ENCODE peak calls at places on chromosome 2, in seven cellular contexts. X is HepG2, K is HCT116, R is K562, Z is GM12878, O is SK-N-SH, M is H1. B is an unnamed sample.

GRCh38 chr2:203812294-203813221 is 55.0 kb upstream of the CTLA4 start:
- DNase-seq in X (peak), K (no peak), R (no peak), Z (no peak), O (no peak), M (no peak), B (no peak)

GRCh38 chr2:120590841-120591240 is 144.8 kb upstream of the GLI2 start:
- DNase-seq in X (no peak), K (no peak), R (no peak), Z (no peak), O (no peak), M (no peak), B (no peak)

GRCh38 chr2:100924520-100925451 is 77.3 kb upstream of the RPL31 start:
- DNase-seq in X (no peak), K (no peak), R (no peak), Z (peak), O (no peak), M (no peak), B (no peak)

GRCh38 chr2:10225291-10226031 is 77.2 kb upstream of the HPCAL1 start:
- DNase-seq in X (no peak), K (no peak), R (no peak), Z (no peak), O (no peak), M (no peak), B (no peak)

GRCh38 chr2:154130821-154131220 is 259.1 kb downstream of the GALNT13 start:
- DNase-seq in X (no peak), K (no peak), R (no peak), Z (no peak), O (peak), M (no peak), B (no peak)

GRCh38 chr2:75560022-75560767 is 544 bp downstream of the EVA1A start:
- DNase-seq in X (no peak), K (no peak), R (no peak), Z (no peak), O (peak), M (no peak), B (peak)

GRCh38 chr2:11679491-11680130 is 9.6 kb upstream of the NTSR2 start:
- DNase-seq in X (no peak), K (no peak), R (no peak), Z (no peak), O (no peak), M (no peak), B (no peak)

GRCh38 chr2:1730047-1730937 is 14.0 kb downstream of the PXDN start:
- DNase-seq in X (no peak), K (no peak), R (no peak), Z (no peak), O (peak), M (no peak), B (no peak)

GRCh38 chr2:84807063-84807485 is 73.8 kb downstream of the TRABD2A start:
- DNase-seq in X (no peak), K (peak), R (no peak), Z (no peak), O (no peak), M (no peak), B (no peak)

GRCh38 chr2:111202266-111203040 is 81.7 kb downstream of the BCL2L11 start:
- DNase-seq in X (no peak), K (no peak), R (no peak), Z (no peak), O (no peak), M (no peak), B (no peak)

GRCh38 chr2:43367014-43367782 is 140.8 kb upstream of the ZFP36L2 start:
- DNase-seq in X (no peak), K (no peak), R (no peak), Z (no peak), O (no peak), M (no peak), B (no peak)

GRCh38 chr2:190119257-190119656 is 56.7 kb upstream of the MSTN start:
- DNase-seq in X (no peak), K (no peak), R (no peak), Z (no peak), O (no peak), M (peak), B (no peak)

GRCh38 chr2:10080536-10081304 is 509 bp upstream of the CYS1 start:
- DNase-seq in X (no peak), K (no peak), R (no peak), Z (no peak), O (no peak), M (no peak), B (no peak)

GRCh38 chr2:191385416-191386160 is 140.4 kb downstream of the MYO1B start:
- DNase-seq in X (no peak), K (no peak), R (no peak), Z (no peak), O (no peak), M (no peak), B (no peak)

GRCh38 chr2:14752294-14752693 is 119.8 kb downstream of the LRATD1 start:
- DNase-seq in X (no peak), K (no peak), R (no peak), Z (no peak), O (no peak), M (no peak), B (peak)

GRCh38 chr2:166404831-166405568 is 29.3 kb upstream of the SCN9A start:
- DNase-seq in X (no peak), K (no peak), R (no peak), Z (no peak), O (no peak), M (no peak), B (no peak)

GRCh38 chr2:197307933-197308521 is 2.6 kb downstream of the ANKRD44 start:
- DNase-seq in X (no peak), K (no peak), R (no peak), Z (no peak), O (no peak), M (no peak), B (no peak)

GRCh38 chr2:170455617-170456426 is 259.3 kb upstream of the SP5 start:
- DNase-seq in X (peak), K (no peak), R (no peak), Z (no peak), O (no peak), M (no peak), B (no peak)

GRCh38 chr2:202612145-202612544 is 22.6 kb upstream of the FAM117B start:
- DNase-seq in X (no peak), K (no peak), R (no peak), Z (no peak), O (no peak), M (no peak), B (no peak)

GRCh38 chr2:178008636-178009289 is 63.8 kb downstream of the PDE11A start:
- DNase-seq in X (no peak), K (no peak), R (no peak), Z (no peak), O (peak), M (no peak), B (no peak)

GRCh38 chr2:43634604-43635306 is 2.3 kb upstream of the PLEKHH2 start:
- DNase-seq in X (peak), K (no peak), R (no peak), Z (no peak), O (no peak), M (no peak), B (no peak)

GRCh38 chr2:179186126-179186525 is 78.5 kb downstream of the SESTD1 start:
- DNase-seq in X (no peak), K (no peak), R (no peak), Z (no peak), O (no peak), M (no peak), B (no peak)
- TF ChIP-seq JUND in X (no peak), K (no peak), R (no peak), Z (no peak), O (no peak), M (no peak), B (no peak)

GRCh38 chr2:32887125-32887524 is 59.6 kb upstream of the LTBP1 start:
- DNase-seq in X (no peak), K (no peak), R (no peak), Z (no peak), O (no peak), M (no peak), B (no peak)

GRCh38 chr2:32884346-32884745 is 62.4 kb upstream of the LTBP1 start:
- DNase-seq in X (no peak), K (no peak), R (no peak), Z (no peak), O (no peak), M (no peak), B (no peak)

GRCh38 chr2:32877587-32878162 is 69.1 kb upstream of the LTBP1 start:
- DNase-seq in X (no peak), K (no peak), R (no peak), Z (no peak), O (no peak), M (no peak), B (no peak)

GRCh38 chr2:32882911-32883810 is 63.6 kb upstream of the LTBP1 start:
- DNase-seq in X (no peak), K (no peak), R (no peak), Z (no peak), O (no peak), M (no peak), B (no peak)
- TF ChIP-seq JUND in X (no peak), K (no peak), R (no peak), Z (no peak), O (no peak), M (no peak), B (no peak)

GRCh38 chr2:239661334-239662312 is 260.8 kb upstream of the HDAC4 start:
- DNase-seq in X (no peak), K (no peak), R (no peak), Z (no peak), O (no peak), M (no peak), B (no peak)
- TF ChIP-seq JUND in X (no peak), K (no peak), R (no peak), Z (no peak), O (no peak), M (no peak), B (no peak)

GRCh38 chr2:46751897-46752296 is 163.7 kb downstream of the MCFD2 start:
- DNase-seq in X (no peak), K (no peak), R (no peak), Z (no peak), O (no peak), M (no peak), B (no peak)

GRCh38 chr2:46747297-46747818 is 168.2 kb downstream of the MCFD2 start:
- DNase-seq in X (peak), K (no peak), R (no peak), Z (peak), O (no peak), M (no peak), B (no peak)

GRCh38 chr2:46749042-46749461 is 166.6 kb downstream of the MCFD2 start:
- DNase-seq in X (peak), K (no peak), R (peak), Z (no peak), O (no peak), M (no peak), B (peak)

GRCh38 chr2:46743021-46743420 is 172.6 kb downstream of the MCFD2 start:
- DNase-seq in X (no peak), K (no peak), R (no peak), Z (no peak), O (no peak), M (no peak), B (no peak)

DNA sequence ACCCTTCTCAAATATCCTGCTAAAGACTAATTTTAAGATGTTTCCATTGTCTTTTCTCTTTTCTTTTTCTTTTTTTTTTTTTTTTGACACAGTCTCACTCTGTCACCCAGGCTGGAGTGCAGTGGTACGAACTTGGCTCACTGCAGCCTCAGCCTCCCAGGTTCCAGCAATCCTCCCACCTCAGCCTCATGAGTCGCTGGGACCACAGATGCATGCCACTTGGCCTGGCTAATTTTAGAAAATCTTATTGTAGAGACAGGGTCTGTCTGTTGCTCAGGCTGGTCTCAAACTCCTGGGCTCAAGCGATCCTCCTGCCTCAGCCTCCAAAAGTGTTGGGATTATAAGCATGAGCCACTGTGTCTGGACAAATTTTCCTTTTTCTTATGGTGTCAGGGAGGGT is 167.5 kb downstream of the MCFD2 start:
- DNase-seq in X (no peak), K (no peak), R (no peak), Z (no peak), O (no peak), M (no peak), B (no peak)
- TF ChIP-seq JUND in X (no peak), K (no peak), R (no peak), Z (no peak), O (no peak), M (no peak), B (no peak)

DNA sequence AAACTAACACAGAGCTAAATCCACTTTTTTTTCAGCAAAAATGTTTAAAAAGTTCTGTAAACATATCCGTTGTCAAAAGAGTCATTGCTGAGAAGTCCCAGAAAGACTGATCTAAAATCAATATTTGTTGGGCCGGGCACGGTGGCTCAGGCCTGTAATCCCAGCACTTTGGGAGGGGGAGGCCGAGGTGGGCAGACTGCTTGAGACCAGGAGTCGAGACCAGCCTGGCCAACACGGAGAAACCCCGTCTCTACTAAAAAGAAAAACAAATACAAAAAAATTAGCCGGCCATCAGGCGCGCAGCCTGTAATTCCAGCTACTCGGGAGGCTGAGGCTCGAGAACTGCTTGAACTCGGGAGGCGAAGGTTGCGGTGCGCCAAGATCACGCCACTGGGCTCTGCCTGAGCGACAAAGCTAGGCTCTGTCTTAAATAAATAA is 1.4 kb downstream of the OLA1 start:
- DNase-seq in X (peak), K (no peak), R (no peak), Z (no peak), O (no peak), M (no peak), B (no peak)
- TF ChIP-seq JUND in X (no peak), K (no peak), R (no peak), Z (no peak), O (no peak), M (no peak), B (no peak)

GRCh38 chr2:134869941-134870736 is 31.7 kb downstream of the ACMSD start:
- DNase-seq in X (no peak), K (no peak), R (no peak), Z (no peak), O (no peak), M (no peak), B (no peak)
- TF ChIP-seq JUND in X (no peak), K (no peak), R (no peak), Z (no peak), O (no peak), M (no peak), B (no peak)

GRCh38 chr2:138762515-138762914 is 17.7 kb downstream of the NXPH2 start:
- DNase-seq in X (no peak), K (no peak), R (no peak), Z (no peak), O (no peak), M (no peak), B (no peak)

GRCh38 chr2:138757376-138757775 is 22.8 kb downstream of the NXPH2 start:
- DNase-seq in X (no peak), K (no peak), R (no peak), Z (no peak), O (no peak), M (no peak), B (no peak)

GRCh38 chr2:138766464-138766863 is 13.7 kb downstream of the NXPH2 start:
- DNase-seq in X (no peak), K (no peak), R (no peak), Z (no peak), O (no peak), M (no peak), B (no peak)

GRCh38 chr2:138763971-138764370 is 16.2 kb downstream of the NXPH2 start:
- DNase-seq in X (no peak), K (no peak), R (no peak), Z (no peak), O (no peak), M (no peak), B (no peak)

GRCh38 chr2:138760693-138761092 is 19.5 kb downstream of the NXPH2 start:
- DNase-seq in X (no peak), K (no peak), R (no peak), Z (no peak), O (no peak), M (no peak), B (no peak)
- TF ChIP-seq JUND in X (no peak), K (no peak), R (no peak), Z (no peak), O (no peak), M (no peak), B (no peak)

GRCh38 chr2:200425026-200425821 is 84.6 kb downstream of the KCTD18 start:
- DNase-seq in X (no peak), K (no peak), R (no peak), Z (no peak), O (no peak), M (no peak), B (no peak)
- TF ChIP-seq JUND in X (no peak), K (no peak), R (no peak), Z (no peak), O (no peak), M (no peak), B (no peak)

DNA sequence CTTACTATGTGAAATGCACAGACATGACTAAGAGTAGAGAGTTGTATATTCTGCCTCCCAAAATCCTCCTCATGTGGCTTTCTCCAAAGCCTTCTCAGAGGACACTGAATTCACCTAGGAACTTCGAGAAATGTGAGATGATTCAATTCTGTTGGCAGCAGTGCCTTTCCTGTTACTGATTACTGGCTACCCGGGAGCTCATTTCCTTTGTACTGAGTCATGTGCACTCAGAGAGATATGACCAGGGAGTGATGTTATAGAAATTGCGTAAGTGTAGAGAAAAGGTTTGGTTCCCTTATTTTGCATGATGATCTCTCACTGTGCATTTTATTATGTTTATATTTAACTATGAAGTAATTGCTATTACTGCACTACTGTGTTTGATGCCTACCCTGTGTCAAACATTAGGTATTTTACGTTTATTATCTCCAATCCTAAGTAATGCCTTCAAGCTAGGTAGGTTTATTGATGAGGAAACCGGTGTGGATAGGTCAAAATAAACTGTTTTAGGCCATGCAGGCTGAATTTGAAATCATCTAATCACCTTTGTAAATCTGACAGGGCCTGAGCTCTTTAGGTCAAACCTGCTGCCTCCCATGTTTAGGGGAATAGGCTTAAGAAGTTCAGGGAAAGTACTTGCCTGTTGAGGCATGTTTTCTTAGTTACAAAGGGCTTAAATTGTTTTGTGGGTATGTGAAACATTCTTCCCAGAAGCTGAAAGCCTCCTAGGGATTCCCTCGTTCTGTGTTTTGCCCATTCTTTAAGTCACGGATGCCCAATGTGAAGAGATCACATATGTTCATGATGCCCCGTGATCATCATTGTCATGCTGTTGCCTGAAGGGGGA is 86.8 kb downstream of the FMNL2 start:
- DNase-seq in X (peak), K (peak), R (no peak), Z (no peak), O (peak), M (no peak), B (no peak)
- TF ChIP-seq JUND in X (no peak), K (peak), R (no peak), Z (no peak), O (peak), M (no peak), B (no peak)

B was measured in T47D.